ENCODE peak calls at places on chromosome 11, in five cellular contexts. E is K562, R is GM12878, J is H1, M is HCT116. U is an unnamed sample.
A peak's percentile ranks its signal among the peaks of the same experiment; 100 is the strongest.

GRCh38 chr11:62430350-62430749 is 11.5 kb downstream of the SCGB1A1 start:
- DNase-seq in E (no peak), R (no peak), J (no peak), M (no peak), U (no peak)

GRCh38 chr11:3879967-3880542 is 24.6 kb downstream of the STIM1 start:
- DNase-seq in E (no peak), R (no peak), J (no peak), M (no peak), U (no peak)

GRCh38 chr11:87463486-87464102 is 425.9 kb downstream of the TMEM135 start:
- DNase-seq in E (peak; percentile 34), R (no peak), J (no peak), M (peak; percentile 42), U (peak; percentile 64)

GRCh38 chr11:108084811-108085210 is 36.6 kb upstream of the ACAT1 start:
- DNase-seq in E (no peak), R (no peak), J (no peak), M (no peak), U (no peak)

GRCh38 chr11:66722745-66723651 is 6.0 kb downstream of the SPTBN2 start:
- DNase-seq in E (no peak), R (no peak), J (no peak), M (no peak), U (no peak)

GRCh38 chr11:18934195-18934808 is 4.9 kb downstream of the MRGPRX1 start:
- DNase-seq in E (no peak), R (no peak), J (no peak), M (no peak), U (no peak)

GRCh38 chr11:45209904-45210699 is 63.7 kb downstream of the PRDM11 start:
- DNase-seq in E (no peak), R (no peak), J (no peak), M (no peak), U (peak; percentile 23)

GRCh38 chr11:123478352-123478986 is 48.4 kb downstream of the GRAMD1B start:
- DNase-seq in E (peak; percentile 65), R (peak; percentile 60), J (peak; percentile 62), M (peak; percentile 77), U (peak; percentile 76)

GRCh38 chr11:35927730-35928129 is 16.1 kb upstream of the LDLRAD3 start:
- DNase-seq in E (no peak), R (no peak), J (no peak), M (no peak), U (no peak)

GRCh38 chr11:95104121-95104830 is 14.6 kb downstream of the ENDOD1 start:
- DNase-seq in E (no peak), R (no peak), J (no peak), M (no peak), U (no peak)

GRCh38 chr11:76614471-76615183 is 55.9 kb downstream of the LRRC32 start:
- DNase-seq in E (no peak), R (no peak), J (no peak), M (no peak), U (no peak)

GRCh38 chr11:46895821-46896220 is 22.5 kb downstream of the LRP4 start:
- DNase-seq in E (no peak), R (no peak), J (no peak), M (no peak), U (no peak)

GRCh38 chr11:133966147-133966546 is 9.4 kb upstream of the IGSF9B start:
- DNase-seq in E (no peak), R (no peak), J (no peak), M (no peak), U (no peak)

GRCh38 chr11:114321621-114322257 is 25.5 kb downstream of the NNMT start:
- DNase-seq in E (no peak), R (no peak), J (no peak), M (no peak), U (no peak)
- TF ChIP-seq ZNF274 in E (no peak), R (no peak), J (no peak), M (no peak), U (no peak)

GRCh38 chr11:102874842-102875241 is at the start of gene MMP12:
- DNase-seq in E (no peak), R (no peak), J (no peak), M (no peak), U (no peak)

GRCh38 chr11:102864724-102865123 is 10.1 kb downstream of the MMP12 start:
- DNase-seq in E (no peak), R (no peak), J (no peak), M (no peak), U (no peak)

GRCh38 chr11:102868359-102868758 is 6.4 kb downstream of the MMP12 start:
- DNase-seq in E (no peak), R (no peak), J (no peak), M (no peak), U (no peak)

DNA sequence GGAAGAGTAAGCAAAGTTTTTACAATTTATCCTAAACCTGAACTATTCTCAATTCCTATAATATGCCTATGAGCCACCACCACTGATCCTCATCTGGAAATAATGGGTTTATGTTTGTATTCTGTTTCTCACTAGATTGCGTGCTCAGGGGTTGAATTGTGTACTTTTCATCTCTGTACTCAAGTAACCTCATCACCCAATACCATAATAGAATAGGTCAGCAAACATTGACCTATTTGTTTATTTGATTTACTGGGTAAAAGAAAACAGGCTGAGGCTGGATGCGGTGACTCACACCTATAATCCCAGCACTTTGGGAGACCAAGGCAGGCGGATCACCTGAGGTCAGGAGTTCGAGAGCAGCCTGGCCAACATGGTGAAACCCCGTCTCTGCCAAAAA is 5.4 kb downstream of the MMP12 start:
- DNase-seq in E (no peak), R (no peak), J (no peak), M (no peak), U (no peak)
- TF ChIP-seq ZNF274 in E (no peak), R (no peak), J (no peak), M (no peak), U (no peak)

GRCh38 chr11:131537729-131538128 is 167.3 kb downstream of the NTM start:
- DNase-seq in E (no peak), R (no peak), J (no peak), M (no peak), U (no peak)
- TF ChIP-seq ZNF274 in E (no peak), R (no peak), J (no peak), M (no peak), U (no peak)

GRCh38 chr11:79019981-79020380 is 420.8 kb downstream of the TENM4 start:
- DNase-seq in E (no peak), R (no peak), J (no peak), M (no peak), U (no peak)
- TF ChIP-seq ZNF274 in E (no peak), R (no peak), J (no peak), M (no peak), U (no peak)

GRCh38 chr11:5233268-5233667 is 1.0 kb downstream of the HBD start:
- DNase-seq in E (no peak), R (no peak), J (no peak), M (no peak), U (no peak)

GRCh38 chr11:5235364-5236095 is 1.2 kb upstream of the HBD start:
- DNase-seq in E (no peak), R (no peak), J (no peak), M (no peak), U (no peak)

GRCh38 chr11:5237384-5237783 is 3.1 kb upstream of the HBD start:
- DNase-seq in E (no peak), R (no peak), J (no peak), M (no peak), U (no peak)

GRCh38 chr11:5232150-5232549 is 2.1 kb downstream of the HBD start:
- DNase-seq in E (no peak), R (no peak), J (no peak), M (no peak), U (no peak)

DNA sequence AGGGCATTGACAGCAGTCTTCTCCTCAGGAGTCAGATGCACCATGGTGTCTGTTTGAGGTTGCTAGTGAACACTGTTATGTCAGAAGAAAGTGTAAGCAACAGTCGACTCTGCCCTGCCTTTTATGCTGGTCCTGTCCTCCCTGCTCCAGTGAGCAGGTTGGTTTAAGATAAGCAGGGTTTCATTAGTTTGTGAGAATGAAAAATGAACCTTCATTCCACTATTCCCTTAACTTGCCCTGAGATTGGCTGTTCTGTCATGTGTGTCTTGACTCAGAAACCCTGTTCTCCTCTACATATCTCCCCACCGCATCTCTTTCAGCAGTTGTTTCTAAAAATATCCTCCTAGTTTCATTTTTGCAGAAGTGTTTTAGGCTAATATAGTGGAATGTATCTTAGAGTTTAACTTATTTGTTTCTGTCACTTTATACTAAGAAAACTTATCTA is at the start of gene HBD:
- DNase-seq in E (no peak), R (no peak), J (no peak), M (no peak), U (no peak)
- TF ChIP-seq ZNF274 in E (no peak), R (no peak), J (no peak), M (no peak), U (no peak)

GRCh38 chr11:64241175-64241429 is 207 bp downstream of the FKBP2 start:
- DNase-seq in E (no peak), R (peak; percentile 91), J (no peak), M (no peak), U (no peak)

GRCh38 chr11:64238999-64239398 is 1.9 kb upstream of the FKBP2 start:
- DNase-seq in E (no peak), R (no peak), J (no peak), M (no peak), U (no peak)

GRCh38 chr11:64240467-64241174 is at the start of gene FKBP2:
- DNase-seq in E (peak; percentile 90), R (peak; percentile 87), J (peak; percentile 88), M (peak; percentile 91), U (peak; percentile 93)

GRCh38 chr11:64241430-64242153 is 697 bp downstream of the FKBP2 start:
- DNase-seq in E (peak; percentile 84), R (no peak), J (peak; percentile 99), M (peak; percentile 98), U (peak; percentile 99)

DNA sequence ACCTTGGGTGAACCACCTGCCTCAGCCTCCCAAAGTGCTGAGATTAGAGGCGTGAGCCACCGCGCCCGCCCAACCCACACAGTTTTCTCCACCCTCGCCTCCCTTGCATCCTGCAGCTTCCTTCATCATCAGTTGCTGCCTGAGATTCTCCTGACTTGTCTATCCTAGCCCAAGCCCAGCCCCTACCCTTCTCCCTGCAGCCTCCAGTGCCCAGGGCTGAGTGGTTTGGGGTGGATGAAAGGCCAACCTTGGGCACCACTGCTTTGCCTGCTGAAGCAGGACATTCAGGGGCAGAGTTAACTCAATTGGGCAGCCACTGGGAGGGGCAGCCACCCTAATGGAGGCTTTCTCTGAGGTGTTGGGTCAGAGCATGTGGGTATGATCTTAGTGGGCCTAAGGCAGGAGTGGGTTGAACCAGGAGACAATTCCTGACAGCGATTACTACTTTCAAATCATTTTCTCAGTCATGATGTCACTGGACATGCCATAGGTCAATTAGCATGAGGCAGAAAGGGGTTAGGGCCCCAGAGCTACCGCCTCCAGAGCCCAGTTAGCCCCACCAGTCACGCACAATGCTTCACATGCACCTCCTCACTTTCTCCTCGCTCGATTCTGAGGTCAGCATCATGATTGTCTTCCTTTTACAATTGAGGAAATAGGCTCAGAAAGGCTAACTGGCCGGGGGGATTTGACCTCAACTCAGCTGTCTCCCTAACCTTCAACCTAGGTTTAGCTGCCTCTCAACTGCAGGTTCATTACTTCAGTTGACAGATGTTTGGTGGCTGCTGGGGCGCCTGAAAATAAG is 1.0 kb upstream of the FKBP2 start:
- DNase-seq in E (no peak), R (peak; percentile 36), J (no peak), M (no peak), U (no peak)
- TF ChIP-seq ZNF274 in E (no peak), R (no peak), J (no peak), M (no peak), U (no peak)